ENCODE peak calls at places on chromosomes 12 and 14, in nine cellular contexts. F is smooth muscle cell of the brain vasculature; A is mammary epithelial cell; U is substantia nigra; B is Calu3; W is GM12891; I is NCI-H446 treated with DMSO at 0.1 percent for 48 hours; E is stimulated activated naive CD4-positive, alpha-beta T cell; K is NCI-H1930. J is an unnamed sample.

GRCh38 chr12:47534695-47535094 is 171.1 kb downstream of the RPAP3 start:
- DNase-seq in K (no peak), A (peak; percentile 20), I (no peak), F (no peak), E (no peak), U (no peak), B (no peak), W (no peak), J (no peak)

GRCh38 chr12:75568387-75568786 is 57.0 kb upstream of the KRR1 start:
- DNase-seq in A (peak; percentile 57), E (no peak), B (no peak), F (no peak), K (no peak), I (peak; percentile 36), U (no peak), W (no peak), J (no peak)

GRCh38 chr12:17810399-17810798 is 279.6 kb downstream of the RERGL start:
- DNase-seq in E (no peak), K (no peak), B (no peak), U (no peak), W (no peak), I (peak; percentile 22), F (no peak), A (no peak), J (no peak)

GRCh38 chr14:35400707-35401421 is 3.7 kb downstream of the NFKBIA start:
- DNase-seq in K (no peak), F (no peak), U (no peak), A (peak; percentile 68), B (no peak), I (no peak), E (peak; percentile 43), W (no peak), J (no peak)

GRCh38 chr12:94326727-94327126 is 132.9 kb downstream of the CEP83 start:
- DNase-seq in U (no peak), K (no peak), I (no peak), E (no peak), A (peak; percentile 85), W (no peak), F (no peak), B (no peak), J (no peak)

GRCh38 chr12:128323526-128323925 is 56.6 kb downstream of the TMEM132C start:
- DNase-seq in E (no peak), F (no peak), W (no peak), A (no peak), K (no peak), B (no peak), U (no peak), I (no peak), J (no peak)

GRCh38 chr12:47870175-47870781 is 34.5 kb downstream of the VDR start:
- DNase-seq in U (no peak), B (no peak), E (no peak), W (no peak), I (no peak), K (no peak), F (no peak), A (no peak), J (no peak)

GRCh38 chr14:23621204-23621931 is 14.8 kb upstream of the DHRS2 start:
- DNase-seq in E (no peak), K (no peak), A (no peak), U (no peak), B (no peak), W (no peak), I (no peak), F (no peak), J (no peak)

GRCh38 chr12:104669851-104670337 is 213.1 kb downstream of the CHST11 start:
- DNase-seq in B (no peak), K (no peak), I (no peak), E (no peak), U (no peak), F (no peak), W (peak; percentile 29), A (no peak), J (no peak)

GRCh38 chr12:122309564-122310121 is 43.3 kb upstream of the VPS33A start:
- DNase-seq in K (no peak), A (no peak), E (no peak), U (no peak), W (no peak), B (no peak), I (no peak), F (no peak), J (no peak)

GRCh38 chr14:89881839-89882238 is 72.7 kb downstream of the EFCAB11 start:
- DNase-seq in F (no peak), E (no peak), W (no peak), I (no peak), K (no peak), A (no peak), U (no peak), B (no peak), J (no peak)

GRCh38 chr12:133129368-133130037 is 571 bp downstream of the ZNF891 start:
- DNase-seq in E (peak; percentile 4), B (no peak), U (no peak), K (peak; percentile 41), F (no peak), W (no peak), A (no peak), I (no peak), J (no peak)

J was measured in amygdala.